ENCODE peak calls at places on chromosomes 3 and 15, in five cellular contexts. Q is adrenal gland, W is psoas muscle, G is occipital lobe, Z is posterior cingulate gyrus. K is an unnamed sample.

GRCh38 chr3:32146669-32147315 is 40.4 kb downstream of the GPD1L start:
- DNase-seq in Q (no peak), W (no peak), G (no peak), Z (no peak), K (no peak)

GRCh38 chr3:156694536-156694935 is 20.1 kb downstream of the TIPARP start:
- DNase-seq in Q (no peak), W (no peak), G (no peak), Z (no peak), K (no peak)

GRCh38 chr3:81242871-81243270 is 518.6 kb downstream of the GBE1 start:
- DNase-seq in Q (no peak), W (no peak), G (no peak), Z (no peak), K (no peak)

GRCh38 chr3:37375184-37376120 is 201.1 kb upstream of the LRRFIP2 start:
- DNase-seq in Q (no peak), W (no peak), G (no peak), Z (no peak), K (no peak)

GRCh38 chr15:75776075-75776443 is 63.4 kb upstream of the CSPG4 start:
- DNase-seq in Q (no peak), W (no peak), G (no peak), Z (no peak), K (no peak)

GRCh38 chr3:14154895-14155432 is 23.4 kb downstream of the XPC start:
- DNase-seq in Q (no peak), W (no peak), G (no peak), Z (no peak), K (no peak)

GRCh38 chr3:122952509-122952908 is 75.1 kb downstream of the SEMA5B start:
- DNase-seq in Q (no peak), W (no peak), G (no peak), Z (no peak), K (no peak)

GRCh38 chr15:78695849-78696248 is 54.8 kb upstream of the CHRNB4 start:
- DNase-seq in Q (peak), W (no peak), G (no peak), Z (no peak), K (peak)

GRCh38 chr15:77722759-77723460 is 90.2 kb upstream of the LINGO1 start:
- DNase-seq in Q (no peak), W (no peak), G (no peak), Z (no peak), K (no peak)

GRCh38 chr15:98304366-98304765 is 343.9 kb downstream of the ARRDC4 start:
- DNase-seq in Q (no peak), W (no peak), G (no peak), Z (no peak), K (no peak)

GRCh38 chr3:71695000-71695482 is 30.2 kb downstream of the EIF4E3 start:
- DNase-seq in Q (no peak), W (no peak), G (peak), Z (no peak), K (no peak)

K was measured in right cardiac atrium.